ENCODE peak calls at places on chromosome X, in four cellular contexts. P, S, A and K are unnamed samples.
A peak's percentile ranks its signal among the peaks of the same experiment; 100 is the strongest.

GRCh38 chrX:154012336-154012991 is 7.2 kb downstream of the IRAK1 start:
- DNase-seq in P (peak; percentile 23), S (peak; percentile 45), A (no peak), K (no peak)

GRCh38 chrX:56550667-56551066 is 12.8 kb upstream of the UBQLN2 start:
- DNase-seq in A (no peak), P (no peak), S (no peak), K (no peak)

GRCh38 chrX:41858161-41858775 is 65.1 kb downstream of the CASK start:
- DNase-seq in S (no peak), P (no peak), A (no peak), K (no peak)

GRCh38 chrX:53330331-53330730 is 48.9 kb upstream of the IQSEC2 start:
- DNase-seq in A (no peak), S (no peak), P (no peak), K (no peak)

GRCh38 chrX:11929476-11929875 is 171.4 kb downstream of the MSL3 start:
- DNase-seq in P (no peak), A (no peak), S (no peak), K (no peak)

GRCh38 chrX:41265615-41266014 is 68.3 kb upstream of the DDX3X start:
- DNase-seq in A (peak; percentile 18), S (peak; percentile 31), P (no peak), K (no peak)

GRCh38 chrX:139691493-139691842 is 16.5 kb downstream of the MCF2 start:
- DNase-seq in P (no peak), A (no peak), S (no peak), K (no peak)

GRCh38 chrX:141341341-141341740 is 99.0 kb upstream of the SPANXC start:
- DNase-seq in S (no peak), P (no peak), A (no peak), K (no peak)

GRCh38 chrX:100090931-100091330 is 319.1 kb downstream of the PCDH19 start:
- DNase-seq in S (no peak), P (no peak), A (no peak), K (no peak)

GRCh38 chrX:19723427-19723826 is 164.0 kb downstream of the SH3KBP1 start:
- DNase-seq in A (no peak), P (no peak), S (no peak), K (no peak)

GRCh38 chrX:53684415-53685192 is 1.9 kb downstream of the HUWE1 start:
- DNase-seq in S (no peak), A (no peak), P (no peak), K (no peak)

GRCh38 chrX:68945603-68946228 is 116.9 kb downstream of the EFNB1 start:
- DNase-seq in A (peak; percentile 34), P (no peak), S (no peak), K (peak; percentile 34)

GRCh38 chrX:19747672-19748610 is 139.5 kb downstream of the SH3KBP1 start:
- DNase-seq in A (no peak), P (no peak), S (peak; percentile 35), K (no peak)

GRCh38 chrX:74506310-74507115 is 85.2 kb downstream of the SLC16A2 start:
- DNase-seq in P (no peak), A (no peak), S (no peak), K (no peak)

GRCh38 chrX:120791013-120791643 is 84.5 kb downstream of the CT47B1 start:
- DNase-seq in P (peak; percentile 16), A (peak; percentile 8), S (peak; percentile 70), K (no peak)

GRCh38 chrX:18354369-18355329 is at the start of gene SCML2:
- DNase-seq in A (peak; percentile 74), S (no peak), P (no peak), K (no peak)

GRCh38 chrX:80648023-80648422 is 161.7 kb downstream of the BRWD3 start:
- DNase-seq in A (peak; percentile 16), S (no peak), P (no peak), K (no peak)

GRCh38 chrX:107700317-107700774 is 72.0 kb downstream of the PRPS1 start:
- DNase-seq in A (no peak), P (no peak), S (no peak), K (no peak)

GRCh38 chrX:34656842-34657780 is at the start of gene TMEM47:
- DNase-seq in A (peak; percentile 34), P (peak; percentile 30), S (peak; percentile 64), K (no peak)

GRCh38 chrX:16222123-16222522 is 54.8 kb downstream of the MAGEB17 start:
- DNase-seq in P (no peak), A (no peak), S (no peak), K (no peak)

GRCh38 chrX:68018248-68019203 is 414.8 kb downstream of the OPHN1 start:
- DNase-seq in S (peak; percentile 22), A (peak; percentile 23), P (no peak), K (no peak)

GRCh38 chrX:1392376-1393130 is 640 bp upstream of the SLC25A6 start:
- DNase-seq in A (peak; percentile 75), P (peak; percentile 52), S (peak; percentile 62), K (no peak)

GRCh38 chrX:11687157-11687556 is 21.4 kb upstream of the ARHGAP6 start:
- DNase-seq in A (no peak), S (no peak), P (no peak), K (no peak)

GRCh38 chrX:66833426-66833825 is 194.5 kb upstream of the EDA2R start:
- DNase-seq in S (no peak), P (no peak), A (no peak), K (no peak)

GRCh38 chrX:44082829-44083228 is 109.6 kb upstream of the NDP start:
- DNase-seq in P (no peak), S (no peak), A (no peak), K (no peak)

GRCh38 chrX:151753313-151754041 is 18.9 kb downstream of the CNGA2 start:
- DNase-seq in A (peak; percentile 69), P (peak; percentile 20), S (peak; percentile 51), K (no peak)

GRCh38 chrX:108511721-108512120 is 72.1 kb downstream of the COL4A5 start:
- DNase-seq in S (no peak), A (no peak), P (no peak), K (no peak)

GRCh38 chrX:40550069-40550468 is 30.7 kb upstream of the ATP6AP2 start:
- DNase-seq in S (no peak), A (no peak), P (no peak), K (no peak)

DNA sequence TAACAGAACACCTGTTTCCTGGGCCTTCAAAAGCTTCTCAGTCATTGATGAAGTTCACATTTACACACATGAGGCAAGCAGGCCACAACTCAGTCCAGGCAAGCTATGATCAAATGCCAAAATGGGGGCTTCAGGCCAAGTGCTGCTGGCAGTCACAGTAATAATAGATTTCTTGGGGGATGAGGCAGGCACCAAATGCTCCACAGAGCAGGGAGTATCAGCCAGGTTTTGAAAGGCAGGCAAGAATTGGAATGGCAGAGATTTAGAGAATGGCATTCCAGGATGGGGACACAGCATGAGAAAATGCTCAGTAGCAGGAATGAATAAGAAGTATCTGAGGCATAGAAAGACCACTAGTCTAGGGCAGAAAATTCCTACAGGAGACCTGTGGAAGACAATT is 52.8 kb downstream of the GRIA3 start:
- DNase-seq in S (no peak), A (no peak), P (no peak), K (no peak)
- H3K27ac ChIP-seq in S (no peak overlapping the region), A (no peak overlapping the region), P (no peak overlapping the region), K (no peak overlapping the region)

GRCh38 chrX:132488819-132489255 is at the start of gene MBNL3:
- DNase-seq in P (no peak), S (peak; percentile 55), A (no peak), K (no peak)

GRCh38 chrX:132490086-132490419 is 1.2 kb upstream of the MBNL3 start:
- DNase-seq in A (no peak), P (no peak), S (no peak), K (no peak)

GRCh38 chrX:132488092-132488749 is 617 bp downstream of the MBNL3 start:
- DNase-seq in S (peak; percentile 33), P (no peak), A (no peak), K (no peak)

GRCh38 chrX:132491191-132491590 is 2.4 kb upstream of the MBNL3 start:
- DNase-seq in P (no peak), A (no peak), S (peak; percentile 33), K (no peak)

GRCh38 chrX:132489256-132490085 is 633 bp upstream of the MBNL3 start:
- DNase-seq in P (peak; percentile 16), S (peak; percentile 71), A (no peak), K (no peak)
- H3K27me3 ChIP-seq in P (no peaks in the 10 kb centered on the region), S (no peaks in the 10 kb centered on the region), A (no peaks in the 10 kb centered on the region), K (no peaks in the 10 kb centered on the region)

DNA sequence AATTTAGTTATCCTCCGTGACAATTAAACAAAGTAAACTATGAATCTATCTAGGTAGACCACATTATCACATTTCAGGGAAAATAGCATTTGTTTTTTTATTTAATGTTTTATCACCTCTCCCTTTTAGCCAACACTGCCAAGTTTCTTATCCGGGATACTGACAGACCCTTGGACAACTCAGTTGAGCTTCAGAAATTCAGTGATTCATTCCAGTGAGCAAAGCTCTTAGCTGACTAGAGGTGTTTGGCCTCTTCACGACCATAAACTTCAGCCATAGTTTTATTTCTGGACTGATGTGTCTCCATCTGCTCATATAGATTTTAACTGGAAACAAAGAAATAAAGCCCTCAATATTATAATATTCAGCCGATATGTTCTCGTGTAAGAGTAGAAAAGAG is 15.2 kb downstream of the SLITRK2 start:
- DNase-seq in P (no peak), A (no peak), S (no peak), K (no peak)
- H3K27ac ChIP-seq in P (no peak overlapping the region), A (no peak overlapping the region), S (no peak overlapping the region), K (no peak overlapping the region)

DNA sequence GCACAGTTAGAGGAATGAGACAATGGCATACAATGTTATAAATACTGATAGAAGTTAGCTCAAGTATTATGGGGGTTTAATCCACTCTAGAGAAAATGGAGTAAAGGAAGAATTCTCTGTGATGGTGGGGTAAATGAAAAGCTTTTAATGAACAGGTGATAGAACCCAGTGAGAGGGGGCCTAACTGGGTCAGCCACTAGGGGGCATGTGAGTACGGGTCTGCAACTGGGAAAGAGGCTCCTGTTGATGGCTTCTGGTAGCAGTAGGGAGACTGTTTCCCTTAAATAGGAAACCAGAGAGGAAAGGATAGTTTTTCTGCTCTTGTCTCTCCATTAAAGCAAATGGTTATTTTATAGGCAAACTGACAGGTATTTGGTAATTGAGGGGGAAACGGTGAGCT is 132.8 kb upstream of the GPR101 start:
- DNase-seq in P (no peak), A (peak; percentile 24), S (no peak), K (no peak)
- H3K27me3 ChIP-seq in P (no peaks in the 10 kb centered on the region), A (no peaks in the 10 kb centered on the region), S (no peaks in the 10 kb centered on the region), K (no peaks in the 10 kb centered on the region)

GRCh38 chrX:2697741-2698294 is 6.7 kb downstream of the CD99 start:
- DNase-seq in A (no peak), P (no peak), S (no peak), K (no peak)
- H3K27ac ChIP-seq in A (no peak overlapping the region), P (no peak overlapping the region), S (peak overlapping the region; percentile 74), K (peak overlapping the region; percentile 29)

GRCh38 chrX:31546130-31546529 is 474.3 kb upstream of the FTHL17 start:
- DNase-seq in S (no peak), P (no peak), A (peak; percentile 7), K (no peak)

GRCh38 chrX:31547816-31548215 is 476.0 kb upstream of the FTHL17 start:
- DNase-seq in P (no peak), A (no peak), S (no peak), K (no peak)

GRCh38 chrX:31543565-31544125 is 471.8 kb upstream of the FTHL17 start:
- DNase-seq in A (peak; percentile 16), P (no peak), S (no peak), K (no peak)

GRCh38 chrX:31547416-31547815 is 475.6 kb upstream of the FTHL17 start:
- DNase-seq in A (no peak), P (no peak), S (no peak), K (no peak)

DNA sequence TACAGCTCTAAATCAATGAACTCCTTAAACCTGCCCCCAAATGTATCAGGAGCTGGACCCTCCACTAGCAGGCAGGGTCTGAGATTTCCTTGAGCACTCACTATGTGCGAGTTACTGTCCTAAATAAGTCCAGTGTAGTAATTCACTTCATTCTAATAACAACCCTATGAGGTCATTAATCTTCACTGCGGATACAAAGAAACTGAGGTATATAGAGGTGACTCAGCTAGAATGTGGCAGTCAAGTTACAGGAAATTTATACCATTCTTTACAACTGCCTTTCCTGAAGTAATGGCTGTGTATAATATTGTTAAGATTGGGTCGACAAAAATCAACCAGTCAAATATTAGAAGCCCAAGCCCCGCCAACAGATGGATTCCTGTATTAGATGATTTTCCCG is 473.9 kb upstream of the FTHL17 start:
- DNase-seq in P (no peak), S (no peak), A (no peak), K (no peak)
- H3K27me3 ChIP-seq in P (no peaks in the 10 kb centered on the region), S (no peaks in the 10 kb centered on the region), A (no peaks in the 10 kb centered on the region), K (no peaks in the 10 kb centered on the region)